ENCODE peak calls at places on chromosomes 7 and 10, in seven cellular contexts. H, G, F, Z, X, Y and R are unnamed samples. For H3K4me1, the result is how much of the 10 kb centered on the place peaks cover.

GRCh38 chr10:12916587-12916986 is 84.9 kb downstream of the CCDC3 start:
- DNase-seq in G (no peak), Y (no peak), Z (no peak), F (no peak), X (no peak), H (no peak), R (no peak)

GRCh38 chr7:18873674-18874341 is 243.6 kb downstream of the TWIST1 start:
- DNase-seq in X (peak), Y (peak), H (peak), F (peak), G (no peak), Z (no peak), R (no peak)

GRCh38 chr7:106345421-106346166 is 60.8 kb upstream of the NAMPT start:
- DNase-seq in G (no peak), H (no peak), Z (no peak), F (no peak), Y (peak), X (no peak), R (peak)

GRCh38 chr7:50166997-50167961 is 74.2 kb upstream of the ZPBP start:
- DNase-seq in Y (no peak), F (no peak), G (no peak), Z (no peak), X (no peak), H (no peak), R (no peak)

GRCh38 chr10:58209669-58210068 is 58.0 kb downstream of the IPMK start:
- DNase-seq in X (no peak), H (peak), Y (peak), G (peak), Z (no peak), F (no peak), R (no peak)

GRCh38 chr10:88194041-88194887 is 330.8 kb downstream of the PTEN start:
- DNase-seq in F (no peak), H (no peak), G (no peak), Z (no peak), Y (peak), X (no peak), R (no peak)

GRCh38 chr7:153567426-153567825 is 484.8 kb upstream of the DPP6 start:
- DNase-seq in X (no peak), H (no peak), Z (no peak), F (no peak), Y (no peak), G (no peak), R (no peak)

GRCh38 chr7:88377421-88377820 is 70.7 kb upstream of the STEAP4 start:
- DNase-seq in H (no peak), Y (no peak), G (no peak), Z (no peak), X (peak), F (peak), R (no peak)

GRCh38 chr10:77475522-77475921 is 162.1 kb downstream of the KCNMA1 start:
- DNase-seq in G (no peak), Y (no peak), F (no peak), H (no peak), X (no peak), Z (no peak), R (no peak)

GRCh38 chr10:6314620-6315205 is 112.0 kb downstream of the PFKFB3 start:
- DNase-seq in Y (no peak), H (no peak), G (peak), F (no peak), X (no peak), Z (peak), R (no peak)
- H3K4me3 ChIP-seq in Y (no peak), H (no peak), G (no peak), F (no peak), X (no peak), Z (no peak), R (no peak)

GRCh38 chr10:8049151-8049873 is 5.2 kb upstream of the GATA3 start:
- DNase-seq in Y (no peak), G (no peak), H (no peak), X (peak), F (peak), Z (peak), R (no peak)
- H3K4me1 ChIP-seq in Y (under half), G (half or more), H (under half), X (under half), F (half or more), Z (under half), R (under half)

GRCh38 chr7:25553580-25554274 is 325.4 kb upstream of the NPVF start:
- DNase-seq in H (no peak), X (no peak), G (no peak), Y (no peak), Z (no peak), F (no peak), R (no peak)

GRCh38 chr7:25557379-25557916 is 329.2 kb upstream of the NPVF start:
- DNase-seq in F (no peak), G (no peak), H (no peak), Z (no peak), Y (no peak), X (no peak), R (no peak)

GRCh38 chr7:25559581-25560367 is 331.5 kb upstream of the NPVF start:
- DNase-seq in H (no peak), X (no peak), Z (no peak), Y (no peak), G (no peak), F (no peak), R (no peak)

GRCh38 chr7:25558605-25559004 is 330.3 kb upstream of the NPVF start:
- DNase-seq in Y (no peak), G (no peak), Z (no peak), H (no peak), X (no peak), F (no peak), R (no peak)

GRCh38 chr7:25557930-25558329 is 329.6 kb upstream of the NPVF start:
- DNase-seq in X (no peak), Y (no peak), H (no peak), Z (no peak), F (no peak), G (no peak), R (no peak)
- H3K4me3 ChIP-seq in X (no peak), Y (no peak), H (no peak), Z (no peak), F (no peak), G (no peak), R (no peak)

DNA sequence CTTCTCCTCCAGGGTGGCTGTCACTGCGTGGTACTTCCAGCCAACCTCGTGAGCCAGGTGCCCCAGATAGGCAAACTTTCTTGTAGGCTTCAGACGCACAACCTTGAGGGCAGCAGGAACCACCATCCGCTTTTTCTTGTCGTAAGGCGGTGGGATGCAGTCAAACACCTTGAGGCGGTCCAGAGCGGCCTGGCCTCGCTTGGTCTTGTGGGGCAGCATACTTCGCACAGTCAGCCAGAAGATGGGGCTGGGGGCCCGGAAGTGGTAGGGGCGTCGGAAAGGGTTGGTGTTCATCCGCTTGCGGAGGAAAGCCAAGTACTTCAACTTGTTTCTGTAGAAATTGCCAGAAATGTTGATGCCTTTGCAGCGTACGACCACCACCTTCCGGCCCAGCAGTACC is 17.4 kb downstream of the SHOC2 start:
- DNase-seq in Y (no peak), H (no peak), X (no peak), F (no peak), G (no peak), Z (no peak), R (no peak)
- H3K4me1 ChIP-seq in Y (under half), H (under half), X (under half), F (under half), G (under half), Z (under half), R (under half)

GRCh38 chr10:128046934-128047251 is 79.3 kb downstream of the MKI67 start:
- DNase-seq in Y (no peak), F (no peak), G (no peak), H (no peak), X (no peak), Z (no peak), R (peak)

GRCh38 chr10:128045833-128046120 is 80.4 kb downstream of the MKI67 start:
- DNase-seq in Z (no peak), X (no peak), Y (no peak), G (no peak), F (no peak), H (no peak), R (no peak)

GRCh38 chr10:128046156-128046933 is 79.9 kb downstream of the MKI67 start:
- DNase-seq in H (no peak), Z (no peak), Y (no peak), F (no peak), X (no peak), G (no peak), R (peak)

GRCh38 chr10:128044186-128044585 is 82.0 kb downstream of the MKI67 start:
- DNase-seq in H (no peak), G (no peak), F (no peak), Z (no peak), Y (no peak), X (no peak), R (no peak)

DNA sequence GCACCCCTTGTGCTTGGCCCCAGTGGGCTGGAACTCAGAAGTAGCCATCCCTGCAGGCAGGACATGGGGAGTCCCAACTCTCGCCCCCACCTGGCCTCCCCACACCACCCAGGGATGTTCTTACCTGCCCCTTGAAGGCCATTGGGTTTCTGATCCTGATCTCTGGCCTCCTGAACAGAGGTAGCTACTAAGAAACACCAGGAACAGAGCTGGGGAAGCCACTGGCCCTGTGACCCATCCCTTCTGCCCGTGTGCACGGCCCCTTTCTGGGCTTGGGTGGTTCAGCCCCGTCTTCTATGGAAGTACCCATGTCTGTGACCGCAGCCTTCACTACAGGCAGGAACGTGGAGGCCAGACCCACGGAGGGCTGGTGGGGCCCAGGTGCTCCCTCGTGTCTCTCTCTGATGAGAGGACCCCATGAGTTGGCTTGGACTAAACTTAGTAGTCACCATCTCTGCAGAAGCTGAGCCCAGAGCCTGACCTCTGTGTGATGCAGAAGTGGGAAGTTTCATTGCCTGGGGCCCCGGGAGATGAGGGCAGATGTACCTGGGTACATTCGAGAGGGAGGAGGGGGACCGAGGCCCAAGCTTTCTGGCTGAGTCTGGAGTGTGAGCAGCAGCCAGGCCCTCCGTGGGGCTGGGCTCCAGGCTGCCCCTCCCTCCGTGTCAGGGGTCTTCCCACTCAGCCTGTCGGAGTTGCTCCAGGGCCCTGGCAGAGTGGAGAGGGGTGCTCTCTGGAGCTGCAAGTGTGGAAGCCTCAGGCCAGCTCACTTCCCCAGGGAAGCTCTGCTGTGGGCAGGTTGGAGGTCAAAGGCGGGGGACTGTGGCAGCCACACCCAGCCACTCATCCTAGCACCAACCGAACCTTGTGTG is 81.0 kb downstream of the MKI67 start:
- DNase-seq in Z (no peak), H (no peak), F (no peak), X (no peak), Y (no peak), G (no peak), R (peak)
- H3K4me3 ChIP-seq in Z (no peak), H (no peak), F (no peak), X (no peak), Y (no peak), G (no peak), R (no peak)

DNA sequence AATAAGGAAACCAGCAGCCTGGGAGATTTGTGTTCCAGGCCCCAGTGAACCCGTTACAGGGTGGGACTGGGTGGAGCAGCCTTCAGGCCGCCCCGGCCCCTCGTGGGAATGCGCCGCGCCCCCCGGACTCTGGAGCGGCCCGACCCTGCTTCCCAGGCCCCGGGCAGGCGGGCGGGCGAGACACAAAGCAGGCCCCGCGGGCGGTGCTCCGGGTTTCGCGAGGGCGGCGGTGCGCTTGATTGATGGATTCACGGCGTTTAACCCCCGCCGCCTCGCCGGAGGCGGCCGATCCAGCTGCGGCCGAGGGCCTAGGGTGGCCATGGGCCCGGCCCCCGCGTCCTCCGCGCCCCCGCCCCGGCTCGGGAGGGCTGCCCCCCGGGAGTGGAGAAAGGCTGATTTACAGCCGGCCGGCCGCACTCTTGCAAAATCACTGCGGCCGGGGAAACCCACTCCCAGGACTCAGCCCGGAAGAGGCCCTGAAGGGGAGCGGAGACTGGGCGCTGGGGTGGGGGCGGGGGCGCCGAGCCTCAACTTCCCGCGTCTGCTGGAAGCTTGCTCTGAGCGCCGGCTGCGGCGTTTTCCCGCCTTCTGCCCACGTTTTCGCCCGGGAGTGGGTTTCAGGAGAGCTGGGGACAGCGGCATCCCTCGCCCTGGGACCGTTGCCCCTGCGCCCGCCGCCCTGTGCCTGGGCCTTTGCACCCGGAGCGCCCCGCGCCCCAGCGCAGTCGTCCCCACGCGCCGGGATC is 299.6 kb upstream of the NFE2L3 start:
- DNase-seq in F (peak), G (no peak), Y (no peak), H (no peak), Z (no peak), X (no peak), R (no peak)
- H3K4me1 ChIP-seq in F (under half), G (under half), Y (under half), H (under half), Z (under half), X (under half), R (under half)

GRCh38 chr10:46264737-46265368 is 21.9 kb upstream of the ANTXRL start:
- DNase-seq in Y (no peak), X (no peak), H (no peak), F (no peak), G (peak), Z (no peak), R (no peak)

GRCh38 chr10:46268076-46268881 is 18.5 kb upstream of the ANTXRL start:
- DNase-seq in G (no peak), H (no peak), Y (no peak), X (no peak), Z (peak), F (no peak), R (no peak)

GRCh38 chr10:46265981-46266505 is 20.8 kb upstream of the ANTXRL start:
- DNase-seq in G (no peak), Y (no peak), H (no peak), X (no peak), Z (no peak), F (no peak), R (no peak)

GRCh38 chr10:46266506-46266985 is 20.3 kb upstream of the ANTXRL start:
- DNase-seq in Y (no peak), F (no peak), H (no peak), X (no peak), Z (no peak), G (no peak), R (no peak)

GRCh38 chr10:46267132-46267985 is 19.4 kb upstream of the ANTXRL start:
- DNase-seq in Z (no peak), X (no peak), G (no peak), H (no peak), Y (no peak), F (no peak), R (no peak)
- H3K4me3 ChIP-seq in Z (no peak), X (no peak), G (no peak), H (no peak), Y (no peak), F (no peak), R (no peak)

DNA sequence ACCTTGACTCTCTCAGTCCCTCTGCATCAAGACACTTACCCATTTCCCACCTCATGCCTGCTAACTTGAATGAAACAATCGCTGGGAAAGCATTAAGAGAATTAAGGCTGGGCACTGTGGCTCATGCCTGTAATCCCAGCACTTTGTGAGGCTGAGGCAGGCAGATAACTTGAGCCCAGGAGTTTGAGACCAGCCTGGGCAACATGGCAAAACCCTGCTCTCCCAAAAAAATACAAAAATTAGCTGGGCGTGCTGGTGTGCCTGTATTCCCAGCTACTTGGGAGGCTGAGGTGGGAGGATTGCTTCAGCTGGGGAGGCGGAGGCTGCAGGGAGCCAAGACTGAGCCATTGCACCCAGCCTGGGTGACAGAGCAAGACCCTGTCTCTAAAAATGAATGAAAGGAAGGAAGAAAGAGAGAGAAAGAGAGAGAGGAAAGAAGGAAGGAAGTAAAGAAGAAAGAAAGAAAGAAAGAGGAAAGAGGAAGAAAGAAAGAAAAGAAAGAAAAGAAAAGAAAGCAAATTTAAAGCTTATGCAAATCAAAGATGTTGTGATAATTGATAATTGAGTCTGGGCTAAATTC is 646 bp downstream of the SERPINE1 start:
- DNase-seq in F (no peak), X (no peak), Z (no peak), Y (no peak), H (no peak), G (no peak), R (no peak)
- H3K4me1 ChIP-seq in F (under half), X (under half), Z (under half), Y (under half), H (under half), G (under half), R (under half)